ENCODE peak calls at places on chromosomes 11 and 22, in nine cellular contexts. One of them, this sample, is unnamed.
A peak's percentile ranks its signal among the peaks of the same experiment; 100 is the strongest.

GRCh38 chr11:29093416-29093815 is 923.4 kb downstream of the KCNA4 start:
- DNase-seq in tibial nerve: no peak
- DNase-seq in activated naive CD4-positive, alpha-beta T cell: no peak
- DNase-seq in ELF-1: no peak
- DNase-seq in mesothelial cell of epicardium: no peak
- DNase-seq in germinal center: no peak
- DNase-seq in H1: no peak
- DNase-seq in effector CD4-positive, alpha-beta T cell: no peak
- DNase-seq in NCI-H774: no peak
- DNase-seq in this sample: peak; percentile 3

GRCh38 chr22:44428941-44429615 is 69.0 kb downstream of the RTL6 start:
- DNase-seq in tibial nerve: no peak
- DNase-seq in activated naive CD4-positive, alpha-beta T cell: no peak
- DNase-seq in ELF-1: no peak
- DNase-seq in mesothelial cell of epicardium: no peak
- DNase-seq in germinal center: no peak
- DNase-seq in H1: no peak
- DNase-seq in effector CD4-positive, alpha-beta T cell: no peak
- DNase-seq in NCI-H774: no peak
- DNase-seq in this sample: no peak

GRCh38 chr11:103948331-103948730 is 88.1 kb upstream of the DDI1 start:
- DNase-seq in tibial nerve: no peak
- DNase-seq in activated naive CD4-positive, alpha-beta T cell: no peak
- DNase-seq in ELF-1: no peak
- DNase-seq in mesothelial cell of epicardium: no peak
- DNase-seq in germinal center: no peak
- DNase-seq in H1: no peak
- DNase-seq in effector CD4-positive, alpha-beta T cell: no peak
- DNase-seq in NCI-H774: no peak
- DNase-seq in this sample: no peak

GRCh38 chr11:61579398-61580291 is 1.2 kb downstream of the SYT7 start:
- DNase-seq in tibial nerve: no peak
- DNase-seq in activated naive CD4-positive, alpha-beta T cell: no peak
- DNase-seq in ELF-1: no peak
- DNase-seq in mesothelial cell of epicardium: no peak
- DNase-seq in germinal center: no peak
- DNase-seq in H1: no peak
- DNase-seq in effector CD4-positive, alpha-beta T cell: no peak
- DNase-seq in NCI-H774: no peak
- DNase-seq in this sample: no peak

GRCh38 chr11:7031346-7031957 is 11.2 kb downstream of the NLRP14 start:
- DNase-seq in tibial nerve: no peak
- DNase-seq in activated naive CD4-positive, alpha-beta T cell: no peak
- DNase-seq in ELF-1: no peak
- DNase-seq in mesothelial cell of epicardium: no peak
- DNase-seq in germinal center: no peak
- DNase-seq in H1: no peak
- DNase-seq in effector CD4-positive, alpha-beta T cell: no peak
- DNase-seq in NCI-H774: no peak
- DNase-seq in this sample: no peak

GRCh38 chr11:68962527-68963250 is 18.1 kb downstream of the MRGPRD start:
- DNase-seq in tibial nerve: no peak
- DNase-seq in activated naive CD4-positive, alpha-beta T cell: no peak
- DNase-seq in ELF-1: no peak
- DNase-seq in mesothelial cell of epicardium: no peak
- DNase-seq in germinal center: no peak
- DNase-seq in H1: no peak
- DNase-seq in effector CD4-positive, alpha-beta T cell: peak; percentile 39
- DNase-seq in NCI-H774: no peak
- DNase-seq in this sample: no peak

GRCh38 chr22:43152355-43153071 is 1.2 kb downstream of the TSPO start:
- DNase-seq in tibial nerve: peak; percentile 39
- DNase-seq in activated naive CD4-positive, alpha-beta T cell: peak; percentile 46
- DNase-seq in ELF-1: peak; percentile 35
- DNase-seq in mesothelial cell of epicardium: no peak
- DNase-seq in germinal center: peak; percentile 67
- DNase-seq in H1: no peak
- DNase-seq in effector CD4-positive, alpha-beta T cell: peak; percentile 47
- DNase-seq in NCI-H774: no peak
- DNase-seq in this sample: peak; percentile 67

GRCh38 chr11:2743427-2744110 is 43.8 kb upstream of the KCNQ1OT1 start:
- DNase-seq in tibial nerve: no peak
- DNase-seq in activated naive CD4-positive, alpha-beta T cell: no peak
- DNase-seq in ELF-1: peak; percentile 89
- DNase-seq in mesothelial cell of epicardium: no peak
- DNase-seq in germinal center: no peak
- DNase-seq in H1: no peak
- DNase-seq in effector CD4-positive, alpha-beta T cell: no peak
- DNase-seq in NCI-H774: no peak
- DNase-seq in this sample: no peak

GRCh38 chr11:35752115-35752514 is 89.5 kb downstream of the TRIM44 start:
- DNase-seq in tibial nerve: no peak
- DNase-seq in activated naive CD4-positive, alpha-beta T cell: no peak
- DNase-seq in ELF-1: no peak
- DNase-seq in mesothelial cell of epicardium: no peak
- DNase-seq in germinal center: no peak
- DNase-seq in H1: no peak
- DNase-seq in effector CD4-positive, alpha-beta T cell: no peak
- DNase-seq in NCI-H774: no peak
- DNase-seq in this sample: no peak

GRCh38 chr11:2521081-2521480 is 76.3 kb downstream of the KCNQ1 start:
- DNase-seq in tibial nerve: no peak
- DNase-seq in activated naive CD4-positive, alpha-beta T cell: no peak
- DNase-seq in ELF-1: no peak
- DNase-seq in mesothelial cell of epicardium: peak; percentile 31
- DNase-seq in germinal center: no peak
- DNase-seq in H1: no peak
- DNase-seq in effector CD4-positive, alpha-beta T cell: no peak
- DNase-seq in NCI-H774: no peak
- DNase-seq in this sample: no peak

GRCh38 chr22:25478573-25478972 is 85.9 kb upstream of the GRK3 start:
- DNase-seq in tibial nerve: no peak
- DNase-seq in activated naive CD4-positive, alpha-beta T cell: no peak
- DNase-seq in ELF-1: no peak
- DNase-seq in mesothelial cell of epicardium: no peak
- DNase-seq in germinal center: no peak
- DNase-seq in H1: no peak
- DNase-seq in effector CD4-positive, alpha-beta T cell: no peak
- DNase-seq in NCI-H774: no peak
- DNase-seq in this sample: no peak

GRCh38 chr11:39541945-39542351 is 1917.5 kb downstream of the LRRC4C start:
- DNase-seq in tibial nerve: no peak
- DNase-seq in activated naive CD4-positive, alpha-beta T cell: no peak
- DNase-seq in ELF-1: peak; percentile 89
- DNase-seq in mesothelial cell of epicardium: no peak
- DNase-seq in germinal center: no peak
- DNase-seq in H1: no peak
- DNase-seq in effector CD4-positive, alpha-beta T cell: no peak
- DNase-seq in NCI-H774: no peak
- DNase-seq in this sample: no peak

GRCh38 chr22:38853149-38853548 is 9.3 kb upstream of the NPTXR start:
- DNase-seq in tibial nerve: no peak
- DNase-seq in activated naive CD4-positive, alpha-beta T cell: no peak
- DNase-seq in ELF-1: peak; percentile 73
- DNase-seq in mesothelial cell of epicardium: no peak
- DNase-seq in germinal center: no peak
- DNase-seq in H1: no peak
- DNase-seq in effector CD4-positive, alpha-beta T cell: no peak
- DNase-seq in NCI-H774: no peak
- DNase-seq in this sample: no peak

GRCh38 chr11:132504501-132505041 is 1027.7 kb downstream of the OPCML start:
- DNase-seq in tibial nerve: no peak
- DNase-seq in activated naive CD4-positive, alpha-beta T cell: no peak
- DNase-seq in ELF-1: peak; percentile 6
- DNase-seq in mesothelial cell of epicardium: no peak
- DNase-seq in germinal center: no peak
- DNase-seq in H1: peak; percentile 17
- DNase-seq in effector CD4-positive, alpha-beta T cell: no peak
- DNase-seq in NCI-H774: no peak
- DNase-seq in this sample: no peak

GRCh38 chr22:20395897-20396287 is 1.9 kb downstream of the ZNF74 start:
- DNase-seq in tibial nerve: no peak
- DNase-seq in activated naive CD4-positive, alpha-beta T cell: no peak
- DNase-seq in ELF-1: no peak
- DNase-seq in mesothelial cell of epicardium: no peak
- DNase-seq in germinal center: no peak
- DNase-seq in H1: no peak
- DNase-seq in effector CD4-positive, alpha-beta T cell: no peak
- DNase-seq in NCI-H774: no peak
- DNase-seq in this sample: no peak

GRCh38 chr22:21573293-21573734 is 5.8 kb downstream of the UBE2L3 start:
- DNase-seq in tibial nerve: no peak
- DNase-seq in activated naive CD4-positive, alpha-beta T cell: no peak
- DNase-seq in ELF-1: no peak
- DNase-seq in mesothelial cell of epicardium: no peak
- DNase-seq in germinal center: no peak
- DNase-seq in H1: no peak
- DNase-seq in effector CD4-positive, alpha-beta T cell: no peak
- DNase-seq in NCI-H774: no peak
- DNase-seq in this sample: no peak

GRCh38 chr11:2684581-2684980 is 15.2 kb downstream of the KCNQ1OT1 start:
- DNase-seq in tibial nerve: no peak
- DNase-seq in activated naive CD4-positive, alpha-beta T cell: no peak
- DNase-seq in ELF-1: peak; percentile 42
- DNase-seq in mesothelial cell of epicardium: no peak
- DNase-seq in germinal center: no peak
- DNase-seq in H1: no peak
- DNase-seq in effector CD4-positive, alpha-beta T cell: no peak
- DNase-seq in NCI-H774: no peak
- DNase-seq in this sample: no peak

GRCh38 chr22:30605449-30606110 is 1.4 kb upstream of the TCN2 start:
- DNase-seq in tibial nerve: peak; percentile 54
- DNase-seq in activated naive CD4-positive, alpha-beta T cell: no peak
- DNase-seq in ELF-1: peak; percentile 56
- DNase-seq in mesothelial cell of epicardium: no peak
- DNase-seq in germinal center: peak; percentile 64
- DNase-seq in H1: no peak
- DNase-seq in effector CD4-positive, alpha-beta T cell: peak; percentile 15
- DNase-seq in NCI-H774: peak; percentile 19
- DNase-seq in this sample: peak; percentile 66

GRCh38 chr11:127259118-127259517 is 258.5 kb upstream of the KIRREL3 start:
- DNase-seq in tibial nerve: no peak
- DNase-seq in activated naive CD4-positive, alpha-beta T cell: no peak
- DNase-seq in ELF-1: no peak
- DNase-seq in mesothelial cell of epicardium: no peak
- DNase-seq in germinal center: no peak
- DNase-seq in H1: no peak
- DNase-seq in effector CD4-positive, alpha-beta T cell: no peak
- DNase-seq in NCI-H774: no peak
- DNase-seq in this sample: no peak

GRCh38 chr11:133078012-133078411 is 454.3 kb downstream of the OPCML start:
- DNase-seq in tibial nerve: no peak
- DNase-seq in activated naive CD4-positive, alpha-beta T cell: no peak
- DNase-seq in ELF-1: no peak
- DNase-seq in mesothelial cell of epicardium: no peak
- DNase-seq in germinal center: no peak
- DNase-seq in H1: no peak
- DNase-seq in effector CD4-positive, alpha-beta T cell: no peak
- DNase-seq in NCI-H774: no peak
- DNase-seq in this sample: no peak

GRCh38 chr11:1349074-1349931 is 39.9 kb upstream of the TOLLIP start:
- DNase-seq in tibial nerve: no peak
- DNase-seq in activated naive CD4-positive, alpha-beta T cell: no peak
- DNase-seq in ELF-1: peak; percentile 84
- DNase-seq in mesothelial cell of epicardium: no peak
- DNase-seq in germinal center: no peak
- DNase-seq in H1: no peak
- DNase-seq in effector CD4-positive, alpha-beta T cell: no peak
- DNase-seq in NCI-H774: no peak
- DNase-seq in this sample: no peak

GRCh38 chr11:11265994-11266606 is 87.0 kb downstream of the CSNK2A3 start:
- DNase-seq in tibial nerve: peak; percentile 17
- DNase-seq in activated naive CD4-positive, alpha-beta T cell: peak; percentile 15
- DNase-seq in ELF-1: peak; percentile 85
- DNase-seq in mesothelial cell of epicardium: peak; percentile 72
- DNase-seq in germinal center: peak; percentile 83
- DNase-seq in H1: no peak
- DNase-seq in effector CD4-positive, alpha-beta T cell: peak; percentile 31
- DNase-seq in NCI-H774: peak; percentile 34
- DNase-seq in this sample: peak; percentile 30

GRCh38 chr11:134034496-134035381 is 34.1 kb upstream of the JAM3 start:
- DNase-seq in tibial nerve: no peak
- DNase-seq in activated naive CD4-positive, alpha-beta T cell: no peak
- DNase-seq in ELF-1: no peak
- DNase-seq in mesothelial cell of epicardium: no peak
- DNase-seq in germinal center: no peak
- DNase-seq in H1: no peak
- DNase-seq in effector CD4-positive, alpha-beta T cell: no peak
- DNase-seq in NCI-H774: peak; percentile 79
- DNase-seq in this sample: no peak

GRCh38 chr11:112024178-112024777 is 930 bp upstream of the DLAT start:
- DNase-seq in tibial nerve: no peak
- DNase-seq in activated naive CD4-positive, alpha-beta T cell: no peak
- DNase-seq in ELF-1: peak; percentile 13
- DNase-seq in mesothelial cell of epicardium: no peak
- DNase-seq in germinal center: peak; percentile 57
- DNase-seq in H1: no peak
- DNase-seq in effector CD4-positive, alpha-beta T cell: no peak
- DNase-seq in NCI-H774: no peak
- DNase-seq in this sample: no peak

GRCh38 chr11:36012979-36013378 is 69.1 kb downstream of the LDLRAD3 start:
- DNase-seq in tibial nerve: no peak
- DNase-seq in activated naive CD4-positive, alpha-beta T cell: no peak
- DNase-seq in ELF-1: no peak
- DNase-seq in mesothelial cell of epicardium: no peak
- DNase-seq in germinal center: no peak
- DNase-seq in H1: no peak
- DNase-seq in effector CD4-positive, alpha-beta T cell: no peak
- DNase-seq in NCI-H774: no peak
- DNase-seq in this sample: no peak

GRCh38 chr11:57647960-57648776 is 1.5 kb downstream of the YPEL4 start:
- DNase-seq in tibial nerve: no peak
- DNase-seq in activated naive CD4-positive, alpha-beta T cell: no peak
- DNase-seq in ELF-1: peak; percentile 52
- DNase-seq in mesothelial cell of epicardium: no peak
- DNase-seq in germinal center: no peak
- DNase-seq in H1: no peak
- DNase-seq in effector CD4-positive, alpha-beta T cell: no peak
- DNase-seq in NCI-H774: no peak
- DNase-seq in this sample: no peak

GRCh38 chr22:33812578-33812977 is 107.7 kb downstream of the LARGE1 start:
- DNase-seq in tibial nerve: no peak
- DNase-seq in activated naive CD4-positive, alpha-beta T cell: no peak
- DNase-seq in ELF-1: no peak
- DNase-seq in mesothelial cell of epicardium: no peak
- DNase-seq in germinal center: no peak
- DNase-seq in H1: no peak
- DNase-seq in effector CD4-positive, alpha-beta T cell: no peak
- DNase-seq in NCI-H774: no peak
- DNase-seq in this sample: no peak

GRCh38 chr11:105823495-105824033 is 198.5 kb downstream of the MSANTD4 start:
- DNase-seq in tibial nerve: no peak
- DNase-seq in activated naive CD4-positive, alpha-beta T cell: no peak
- DNase-seq in ELF-1: no peak
- DNase-seq in mesothelial cell of epicardium: no peak
- DNase-seq in germinal center: no peak
- DNase-seq in H1: no peak
- DNase-seq in effector CD4-positive, alpha-beta T cell: no peak
- DNase-seq in NCI-H774: no peak
- DNase-seq in this sample: no peak

This sample was measured in hepatic stellate cell.